ENCODE peak calls at places on chromosomes 5 and 9, in six cellular contexts. One of them, this sample, is unnamed. For H3K9me3 and H3K4me1, the result is how much of the 10 kb centered on the place peaks cover.

GRCh38 chr5:102700916-102701315 is 54.2 kb upstream of the PAM start:
- DNase-seq in CD8-positive, alpha-beta T cell: no peak
- DNase-seq in fibroblast of lung: no peak
- DNase-seq in left ventricle myocardium inferior: no peak
- DNase-seq in H1: no peak
- DNase-seq in cardiac muscle cell: no peak
- DNase-seq in this sample: no peak

GRCh38 chr5:147451125-147451524 is 58.7 kb downstream of the DPYSL3 start:
- DNase-seq in H1: no peak
- DNase-seq in fibroblast of lung: no peak
- DNase-seq in CD8-positive, alpha-beta T cell: no peak
- DNase-seq in left ventricle myocardium inferior: no peak
- DNase-seq in cardiac muscle cell: no peak
- DNase-seq in this sample: no peak

GRCh38 chr5:170622933-170623332 is 119.1 kb downstream of the KCNIP1 start:
- DNase-seq in H1: no peak
- DNase-seq in fibroblast of lung: no peak
- DNase-seq in cardiac muscle cell: no peak
- DNase-seq in left ventricle myocardium inferior: no peak
- DNase-seq in CD8-positive, alpha-beta T cell: no peak
- DNase-seq in this sample: no peak

GRCh38 chr5:176396330-176396729 is 7.8 kb downstream of the HIGD2A start:
- DNase-seq in cardiac muscle cell: peak
- DNase-seq in H1: no peak
- DNase-seq in fibroblast of lung: peak
- DNase-seq in CD8-positive, alpha-beta T cell: no peak
- DNase-seq in left ventricle myocardium inferior: no peak
- DNase-seq in this sample: no peak

GRCh38 chr9:121735065-121735791 is 83.8 kb downstream of the DAB2IP start:
- DNase-seq in CD8-positive, alpha-beta T cell: no peak
- DNase-seq in cardiac muscle cell: peak
- DNase-seq in fibroblast of lung: peak
- DNase-seq in H1: peak
- DNase-seq in left ventricle myocardium inferior: no peak
- DNase-seq in this sample: no peak

GRCh38 chr9:71001780-71002386 is 119.5 kb downstream of the TRPM3 start:
- DNase-seq in cardiac muscle cell: peak
- DNase-seq in H1: no peak
- DNase-seq in fibroblast of lung: peak
- DNase-seq in CD8-positive, alpha-beta T cell: no peak
- DNase-seq in left ventricle myocardium inferior: no peak
- DNase-seq in this sample: no peak

GRCh38 chr5:72818866-72819534 is 2.5 kb downstream of the TNPO1 start:
- DNase-seq in fibroblast of lung: peak
- DNase-seq in cardiac muscle cell: peak
- DNase-seq in left ventricle myocardium inferior: peak
- DNase-seq in CD8-positive, alpha-beta T cell: peak
- DNase-seq in H1: peak
- DNase-seq in this sample: peak

GRCh38 chr5:997001-997474 is 11.6 kb upstream of the NKD2 start:
- DNase-seq in CD8-positive, alpha-beta T cell: no peak
- DNase-seq in fibroblast of lung: no peak
- DNase-seq in cardiac muscle cell: peak
- DNase-seq in left ventricle myocardium inferior: peak
- DNase-seq in H1: no peak
- DNase-seq in this sample: no peak

GRCh38 chr9:125649315-125649714 is 57.7 kb downstream of the MAPKAP1 start:
- DNase-seq in left ventricle myocardium inferior: no peak
- DNase-seq in fibroblast of lung: peak
- DNase-seq in cardiac muscle cell: no peak
- DNase-seq in CD8-positive, alpha-beta T cell: no peak
- DNase-seq in H1: no peak
- DNase-seq in this sample: peak

GRCh38 chr5:359301-359897 is 37.9 kb downstream of the AHRR start:
- DNase-seq in fibroblast of lung: no peak
- DNase-seq in left ventricle myocardium inferior: no peak
- DNase-seq in cardiac muscle cell: no peak
- DNase-seq in CD8-positive, alpha-beta T cell: no peak
- DNase-seq in H1: no peak
- DNase-seq in this sample: no peak

GRCh38 chr5:110038297-110038997 is 348.7 kb downstream of the MAN2A1 start:
- DNase-seq in fibroblast of lung: peak
- DNase-seq in H1: no peak
- DNase-seq in CD8-positive, alpha-beta T cell: no peak
- DNase-seq in left ventricle myocardium inferior: no peak
- DNase-seq in cardiac muscle cell: no peak
- DNase-seq in this sample: no peak

GRCh38 chr9:84031534-84031933 is 50.9 kb downstream of the RMI1 start:
- DNase-seq in CD8-positive, alpha-beta T cell: no peak
- DNase-seq in cardiac muscle cell: no peak
- DNase-seq in H1: no peak
- DNase-seq in fibroblast of lung: no peak
- DNase-seq in left ventricle myocardium inferior: no peak
- DNase-seq in this sample: no peak

GRCh38 chr5:78591972-78592700 is 56.4 kb downstream of the LHFPL2 start:
- DNase-seq in CD8-positive, alpha-beta T cell: no peak
- DNase-seq in cardiac muscle cell: no peak
- DNase-seq in H1: no peak
- DNase-seq in fibroblast of lung: no peak
- DNase-seq in left ventricle myocardium inferior: no peak
- DNase-seq in this sample: no peak

GRCh38 chr9:97986466-97986865 is 3.3 kb downstream of the ANP32B start:
- DNase-seq in fibroblast of lung: peak
- DNase-seq in cardiac muscle cell: no peak
- DNase-seq in left ventricle myocardium inferior: no peak
- DNase-seq in CD8-positive, alpha-beta T cell: no peak
- DNase-seq in H1: no peak
- DNase-seq in this sample: peak

GRCh38 chr5:96528816-96529474 is 95.9 kb upstream of the PCSK1 start:
- DNase-seq in fibroblast of lung: no peak
- DNase-seq in cardiac muscle cell: no peak
- DNase-seq in CD8-positive, alpha-beta T cell: no peak
- DNase-seq in H1: no peak
- DNase-seq in left ventricle myocardium inferior: no peak
- DNase-seq in this sample: no peak

GRCh38 chr5:168219515-168220410 is 71.7 kb upstream of the WWC1 start:
- DNase-seq in left ventricle myocardium inferior: no peak
- DNase-seq in H1: peak
- DNase-seq in fibroblast of lung: peak
- DNase-seq in cardiac muscle cell: peak
- DNase-seq in CD8-positive, alpha-beta T cell: peak
- DNase-seq in this sample: no peak

GRCh38 chr9:112061152-112061740 is 113.9 kb downstream of the SUSD1 start:
- DNase-seq in H1: no peak
- DNase-seq in left ventricle myocardium inferior: peak
- DNase-seq in CD8-positive, alpha-beta T cell: no peak
- DNase-seq in cardiac muscle cell: no peak
- DNase-seq in fibroblast of lung: peak
- DNase-seq in this sample: peak

GRCh38 chr5:31442253-31442820 is 89.6 kb downstream of the DROSHA start:
- DNase-seq in cardiac muscle cell: no peak
- DNase-seq in fibroblast of lung: peak
- DNase-seq in H1: no peak
- DNase-seq in left ventricle myocardium inferior: no peak
- DNase-seq in CD8-positive, alpha-beta T cell: no peak
- DNase-seq in this sample: no peak

GRCh38 chr5:10376530-10376929 is 23.0 kb downstream of the MARCHF6 start:
- DNase-seq in CD8-positive, alpha-beta T cell: no peak
- DNase-seq in fibroblast of lung: no peak
- DNase-seq in cardiac muscle cell: no peak
- DNase-seq in H1: no peak
- DNase-seq in left ventricle myocardium inferior: no peak
- DNase-seq in this sample: no peak

GRCh38 chr9:109003116-109003515 is 10.2 kb downstream of the CTNNAL1 start:
- DNase-seq in CD8-positive, alpha-beta T cell: no peak
- DNase-seq in left ventricle myocardium inferior: no peak
- DNase-seq in cardiac muscle cell: no peak
- DNase-seq in H1: no peak
- DNase-seq in fibroblast of lung: no peak
- DNase-seq in this sample: no peak
- H3K9me3 ChIP-seq in CD8-positive, alpha-beta T cell: under half
- H3K9me3 ChIP-seq in left ventricle myocardium inferior: under half
- H3K9me3 ChIP-seq in cardiac muscle cell: under half
- H3K9me3 ChIP-seq in H1: under half
- H3K9me3 ChIP-seq in fibroblast of lung: under half
- H3K9me3 ChIP-seq in this sample: under half

GRCh38 chr5:178232920-178233429 is 373 bp upstream of the PHYKPL start:
- DNase-seq in left ventricle myocardium inferior: peak
- DNase-seq in H1: no peak
- DNase-seq in CD8-positive, alpha-beta T cell: no peak
- DNase-seq in cardiac muscle cell: no peak
- DNase-seq in fibroblast of lung: no peak
- DNase-seq in this sample: no peak

GRCh38 chr5:178232124-178232919 is at the start of gene PHYKPL:
- DNase-seq in CD8-positive, alpha-beta T cell: peak
- DNase-seq in H1: peak
- DNase-seq in fibroblast of lung: peak
- DNase-seq in left ventricle myocardium inferior: peak
- DNase-seq in cardiac muscle cell: peak
- DNase-seq in this sample: peak

GRCh38 chr5:178229861-178230260 is 2.7 kb downstream of the PHYKPL start:
- DNase-seq in H1: no peak
- DNase-seq in CD8-positive, alpha-beta T cell: no peak
- DNase-seq in fibroblast of lung: no peak
- DNase-seq in left ventricle myocardium inferior: peak
- DNase-seq in cardiac muscle cell: no peak
- DNase-seq in this sample: no peak

GRCh38 chr5:178230879-178231735 is 1.5 kb downstream of the PHYKPL start:
- DNase-seq in left ventricle myocardium inferior: peak
- DNase-seq in CD8-positive, alpha-beta T cell: no peak
- DNase-seq in fibroblast of lung: peak
- DNase-seq in cardiac muscle cell: no peak
- DNase-seq in H1: no peak
- DNase-seq in this sample: peak

GRCh38 chr5:178231736-178232123 is 872 bp downstream of the PHYKPL start:
- DNase-seq in CD8-positive, alpha-beta T cell: no peak
- DNase-seq in H1: no peak
- DNase-seq in fibroblast of lung: no peak
- DNase-seq in cardiac muscle cell: no peak
- DNase-seq in left ventricle myocardium inferior: no peak
- DNase-seq in this sample: no peak
- H3K4me1 ChIP-seq in CD8-positive, alpha-beta T cell: half or more
- H3K4me1 ChIP-seq in H1: under half
- H3K4me1 ChIP-seq in fibroblast of lung: under half
- H3K4me1 ChIP-seq in cardiac muscle cell: under half
- H3K4me1 ChIP-seq in left ventricle myocardium inferior: half or more
- H3K4me1 ChIP-seq in this sample: half or more

DNA sequence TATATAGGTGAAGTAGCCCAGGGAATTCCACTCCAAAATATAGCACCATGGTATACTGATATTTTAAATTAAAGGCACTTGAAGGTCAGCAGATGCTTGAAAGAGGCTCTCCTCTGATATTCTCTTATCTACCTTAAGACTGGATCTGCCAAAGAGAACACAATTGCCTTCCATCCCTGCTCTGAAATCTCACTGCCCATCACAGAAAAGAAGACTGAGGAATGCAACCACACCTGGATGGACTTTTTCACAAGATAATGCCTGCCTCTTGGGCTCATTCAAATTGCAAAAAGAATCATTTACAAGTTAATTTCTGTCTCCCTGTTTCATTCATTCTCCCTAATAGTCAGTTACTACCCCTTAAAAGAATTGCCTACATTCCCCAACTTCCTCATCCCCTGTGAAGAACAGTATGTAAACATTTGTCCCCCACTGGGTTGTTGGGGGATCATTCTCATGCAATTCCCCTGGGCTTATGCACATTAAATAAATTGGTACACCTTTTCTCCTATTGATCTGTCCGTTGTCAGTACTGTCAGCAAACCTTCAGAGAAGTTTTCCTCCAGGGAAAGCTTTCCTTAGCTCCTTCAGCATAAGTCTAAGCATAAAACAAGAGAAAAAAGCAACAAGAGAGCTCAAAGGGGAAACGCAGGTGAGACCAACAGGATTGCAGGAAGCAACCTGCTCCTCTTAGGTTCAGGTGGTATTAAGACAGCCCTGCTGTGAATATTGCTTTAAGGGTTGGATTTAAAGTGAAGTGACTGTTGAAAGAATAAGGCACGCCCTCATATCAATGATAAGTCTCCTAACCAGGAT is 171.4 kb upstream of the SLC30A5 start:
- DNase-seq in CD8-positive, alpha-beta T cell: no peak
- DNase-seq in cardiac muscle cell: no peak
- DNase-seq in left ventricle myocardium inferior: no peak
- DNase-seq in H1: no peak
- DNase-seq in fibroblast of lung: no peak
- DNase-seq in this sample: no peak
- H3K9me3 ChIP-seq in CD8-positive, alpha-beta T cell: under half
- H3K9me3 ChIP-seq in cardiac muscle cell: under half
- H3K9me3 ChIP-seq in left ventricle myocardium inferior: under half
- H3K9me3 ChIP-seq in H1: under half
- H3K9me3 ChIP-seq in fibroblast of lung: under half
- H3K9me3 ChIP-seq in this sample: under half

GRCh38 chr5:132101385-132101880 is 27.8 kb downstream of the CSF2 start:
- DNase-seq in fibroblast of lung: no peak
- DNase-seq in CD8-positive, alpha-beta T cell: no peak
- DNase-seq in cardiac muscle cell: no peak
- DNase-seq in H1: no peak
- DNase-seq in left ventricle myocardium inferior: no peak
- DNase-seq in this sample: no peak
- H3K4me1 ChIP-seq in fibroblast of lung: under half
- H3K4me1 ChIP-seq in CD8-positive, alpha-beta T cell: half or more
- H3K4me1 ChIP-seq in cardiac muscle cell: under half
- H3K4me1 ChIP-seq in H1: under half
- H3K4me1 ChIP-seq in left ventricle myocardium inferior: under half
- H3K4me1 ChIP-seq in this sample: under half

DNA sequence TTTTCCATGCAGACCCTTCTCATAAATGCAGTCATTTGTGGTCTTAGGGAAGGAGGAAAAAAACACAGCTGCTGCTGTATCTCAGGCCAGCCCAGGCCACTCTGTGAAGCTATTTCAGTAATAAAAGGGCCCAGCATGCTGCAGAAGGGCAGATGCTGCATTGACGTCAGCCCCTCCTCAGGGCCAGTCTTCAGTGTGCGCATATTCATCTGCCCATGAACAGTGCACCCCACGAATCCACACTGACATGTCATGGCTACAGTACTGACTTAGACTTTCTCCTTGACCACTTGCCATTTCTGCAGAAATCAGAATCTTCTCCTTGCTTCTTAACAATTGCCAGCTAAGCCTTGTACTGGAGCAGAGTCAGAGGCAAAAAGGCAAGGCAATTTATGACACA is 304.7 kb downstream of the GABRG2 start:
- DNase-seq in left ventricle myocardium inferior: no peak
- DNase-seq in CD8-positive, alpha-beta T cell: no peak
- DNase-seq in H1: peak
- DNase-seq in fibroblast of lung: no peak
- DNase-seq in cardiac muscle cell: no peak
- DNase-seq in this sample: no peak
- H3K9me3 ChIP-seq in left ventricle myocardium inferior: under half
- H3K9me3 ChIP-seq in CD8-positive, alpha-beta T cell: under half
- H3K9me3 ChIP-seq in H1: under half
- H3K9me3 ChIP-seq in fibroblast of lung: under half
- H3K9me3 ChIP-seq in cardiac muscle cell: under half
- H3K9me3 ChIP-seq in this sample: under half

GRCh38 chr9:133978226-133979123 is 13.6 kb downstream of the VAV2 start:
- DNase-seq in CD8-positive, alpha-beta T cell: no peak
- DNase-seq in cardiac muscle cell: no peak
- DNase-seq in left ventricle myocardium inferior: peak
- DNase-seq in H1: no peak
- DNase-seq in fibroblast of lung: no peak
- DNase-seq in this sample: no peak
- H3K4me1 ChIP-seq in CD8-positive, alpha-beta T cell: under half
- H3K4me1 ChIP-seq in cardiac muscle cell: under half
- H3K4me1 ChIP-seq in left ventricle myocardium inferior: under half
- H3K4me1 ChIP-seq in H1: under half
- H3K4me1 ChIP-seq in fibroblast of lung: under half
- H3K4me1 ChIP-seq in this sample: under half

GRCh38 chr5:174626521-174626920 is 97.9 kb upstream of the MSX2 start:
- DNase-seq in left ventricle myocardium inferior: no peak
- DNase-seq in CD8-positive, alpha-beta T cell: no peak
- DNase-seq in cardiac muscle cell: no peak
- DNase-seq in H1: no peak
- DNase-seq in fibroblast of lung: no peak
- DNase-seq in this sample: no peak
- H3K9me3 ChIP-seq in left ventricle myocardium inferior: under half
- H3K9me3 ChIP-seq in CD8-positive, alpha-beta T cell: under half
- H3K9me3 ChIP-seq in cardiac muscle cell: under half
- H3K9me3 ChIP-seq in H1: under half
- H3K9me3 ChIP-seq in fibroblast of lung: under half
- H3K9me3 ChIP-seq in this sample: under half

This sample was measured in gastrocnemius medialis.